ENCODE peak calls at places on chromosomes 16 and 17, in four cellular contexts. B is cardiac fibroblast; M is body of pancreas; Y is CD8-positive, alpha-beta memory T cell. F is an unnamed sample.

GRCh38 chr16:75789237-75789636 is 62.9 kb upstream of the CPHXL start:
- DNase-seq in M (no peak), Y (peak; percentile 21), B (peak; percentile 64), F (peak; percentile 64)

GRCh38 chr16:728131-728889 is 1.4 kb downstream of the HAGHL start:
- DNase-seq in M (peak; percentile 53), B (peak; percentile 82), Y (peak; percentile 64), F (peak; percentile 92)

GRCh38 chr16:4317471-4318170 is 1.8 kb downstream of the GLIS2 start:
- DNase-seq in Y (no peak), B (peak; percentile 74), M (peak; percentile 45), F (peak; percentile 7)

GRCh38 chr17:78844301-78845005 is 3.8 kb upstream of the USP36 start:
- DNase-seq in M (no peak), B (peak; percentile 29), Y (no peak), F (no peak)

GRCh38 chr17:77451271-77451893 is 310.6 kb downstream of the SEC14L1 start:
- DNase-seq in Y (peak; percentile 76), M (peak; percentile 75), B (peak; percentile 76), F (peak; percentile 48)

GRCh38 chr16:30010817-30011504 is at the start of gene DOC2A:
- DNase-seq in M (no peak), Y (no peak), B (no peak), F (peak; percentile 42)

GRCh38 chr17:70913086-70913485 is 743.8 kb downstream of the KCNJ2 start:
- DNase-seq in B (peak; percentile 77), Y (no peak), M (no peak), F (no peak)

GRCh38 chr16:49588729-49589384 is 215.3 kb downstream of the C16orf78 start:
- DNase-seq in Y (no peak), M (no peak), B (peak; percentile 64), F (no peak)

GRCh38 chr16:66979011-66979717 is 9.2 kb upstream of the CES4A start:
- DNase-seq in B (peak; percentile 68), Y (no peak), M (no peak), F (peak; percentile 37)

GRCh38 chr17:75102385-75102821 is 7.4 kb upstream of the ARMC7 start:
- DNase-seq in B (no peak), M (no peak), Y (no peak), F (peak; percentile 59)

GRCh38 chr16:56457927-56458470 is 6.6 kb downstream of the OGFOD1 start:
- DNase-seq in Y (no peak), B (no peak), M (no peak), F (no peak)

GRCh38 chr16:29007865-29008593 is 23.2 kb downstream of the LAT start:
- DNase-seq in M (no peak), B (peak; percentile 55), Y (peak; percentile 66), F (peak; percentile 65)

GRCh38 chr17:30545024-30545423 is 67.8 kb downstream of the GOSR1 start:
- DNase-seq in B (no peak), M (no peak), Y (no peak), F (peak; percentile 50)

GRCh38 chr17:40303009-40303657 is 5.8 kb upstream of the RARA start:
- DNase-seq in Y (peak; percentile 66), M (no peak), B (peak; percentile 84), F (peak; percentile 80)

GRCh38 chr17:46782250-46782953 is 36.1 kb downstream of the WNT3 start:
- DNase-seq in B (no peak), Y (no peak), M (peak; percentile 74), F (peak; percentile 36)

GRCh38 chr17:61389670-61390478 is 9.8 kb upstream of the TBX2 start:
- DNase-seq in M (no peak), Y (no peak), B (peak; percentile 66), F (peak; percentile 56)

GRCh38 chr16:84599528-84600202 is 18.2 kb downstream of the COTL1 start:
- DNase-seq in Y (peak; percentile 58), B (peak; percentile 91), M (peak; percentile 26), F (peak; percentile 98)

GRCh38 chr16:57791156-57791902 is 11.0 kb downstream of the KIFC3 start:
- DNase-seq in M (peak; percentile 43), B (no peak), Y (no peak), F (peak; percentile 37)

GRCh38 chr17:40648326-40648968 is 829 bp upstream of the SMARCE1 start:
- DNase-seq in B (peak; percentile 20), M (peak; percentile 45), Y (no peak), F (no peak)

GRCh38 chr16:87350681-87351319 is 32.8 kb downstream of the FBXO31 start:
- DNase-seq in M (no peak), B (peak; percentile 33), Y (no peak), F (no peak)

GRCh38 chr17:76146053-76146875 is 5.2 kb upstream of the FOXJ1 start:
- DNase-seq in Y (no peak), B (no peak), M (no peak), F (no peak)

GRCh38 chr17:77491921-77492445 is 351.2 kb downstream of the SEC14L1 start:
- DNase-seq in B (no peak), Y (no peak), M (peak; percentile 10), F (no peak)

GRCh38 chr17:18851206-18851605 is 6.7 kb upstream of the PRPSAP2 start:
- DNase-seq in B (no peak), M (no peak), Y (no peak), F (no peak)

GRCh38 chr17:38343608-38343980 is at the start of gene GPR179:
- DNase-seq in M (no peak), Y (no peak), B (no peak), F (no peak)

GRCh38 chr17:71460943-71461342 is 659.9 kb upstream of the SOX9 start:
- DNase-seq in B (peak; percentile 49), Y (no peak), M (peak; percentile 41), F (peak; percentile 11)

GRCh38 chr17:10871914-10872313 is 34.0 kb upstream of the PIRT start:
- DNase-seq in B (no peak), M (peak; percentile 51), Y (no peak), F (peak; percentile 14)

GRCh38 chr16:67470314-67470713 is 10.6 kb downstream of the ATP6V0D1 start:
- DNase-seq in Y (no peak), M (peak; percentile 96), B (peak; percentile 29), F (no peak)

GRCh38 chr17:70271672-70272071 is 102.3 kb downstream of the KCNJ2 start:
- DNase-seq in Y (no peak), B (no peak), M (no peak), F (no peak)

GRCh38 chr17:42675984-42676423 is 790 bp downstream of the PLEKHH3 start:
- DNase-seq in B (no peak), M (peak; percentile 76), Y (no peak), F (no peak)

GRCh38 chr16:87956169-87956770 is 5.0 kb downstream of the BANP start:
- DNase-seq in B (peak; percentile 59), Y (peak; percentile 86), M (no peak), F (peak; percentile 80)

GRCh38 chr16:64969221-64969620 is 152.6 kb downstream of the CDH11 start:
- DNase-seq in B (peak; percentile 39), M (no peak), Y (no peak), F (no peak)

GRCh38 chr17:16973760-16974540 is 2.0 kb upstream of the TNFRSF13B start:
- DNase-seq in B (no peak), M (no peak), Y (no peak), F (no peak)
- H3K4me3 ChIP-seq in B (no peak overlapping the region), M (no peak overlapping the region), Y (no peak overlapping the region), F (no peak overlapping the region)

DNA sequence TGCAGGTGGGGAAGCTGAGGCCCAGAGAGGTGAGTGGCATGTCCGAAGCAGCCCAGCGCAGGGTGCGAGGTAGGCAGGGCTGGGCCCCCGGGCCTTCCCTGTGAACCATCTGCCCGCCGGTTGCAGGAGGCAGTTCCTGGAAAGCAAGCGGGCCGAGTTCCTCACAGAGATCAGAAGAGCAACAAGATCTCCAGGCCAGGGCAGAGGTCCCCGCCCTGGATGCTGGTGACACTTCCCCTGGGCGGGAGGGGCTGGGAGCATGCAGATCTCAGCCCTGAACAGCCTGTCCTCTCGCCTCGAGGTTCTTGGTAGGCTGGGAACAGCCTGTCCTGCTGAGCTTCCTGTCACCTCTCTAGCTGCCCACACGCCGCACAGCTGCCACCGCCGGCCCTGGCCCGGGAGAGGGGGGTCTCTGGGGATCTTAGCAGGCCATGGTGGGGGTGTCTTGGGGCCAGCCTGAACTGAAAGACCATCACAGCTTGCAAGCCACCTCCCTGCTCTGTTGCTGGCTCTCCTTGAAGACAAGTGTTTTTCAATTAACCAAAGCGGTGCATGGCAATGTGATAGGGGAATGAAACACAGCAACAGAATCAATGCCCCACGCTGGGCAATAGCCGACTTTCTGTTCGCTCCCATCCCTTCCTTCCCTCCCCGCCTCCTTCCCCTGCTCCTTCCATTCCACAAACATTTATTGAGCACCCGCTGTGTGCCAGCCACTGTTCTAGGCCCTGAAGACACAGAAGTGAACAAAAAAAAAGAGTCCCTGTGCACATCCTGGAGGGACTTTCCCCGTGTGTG is 31.7 kb downstream of the SOCS1 start:
- DNase-seq in Y (peak; percentile 56), M (peak; percentile 56), B (no peak), F (peak; percentile 83)
- H3K4me3 ChIP-seq in Y (peak overlapping the region; percentile 52), M (no peak overlapping the region), B (no peak overlapping the region), F (no peak overlapping the region)

DNA sequence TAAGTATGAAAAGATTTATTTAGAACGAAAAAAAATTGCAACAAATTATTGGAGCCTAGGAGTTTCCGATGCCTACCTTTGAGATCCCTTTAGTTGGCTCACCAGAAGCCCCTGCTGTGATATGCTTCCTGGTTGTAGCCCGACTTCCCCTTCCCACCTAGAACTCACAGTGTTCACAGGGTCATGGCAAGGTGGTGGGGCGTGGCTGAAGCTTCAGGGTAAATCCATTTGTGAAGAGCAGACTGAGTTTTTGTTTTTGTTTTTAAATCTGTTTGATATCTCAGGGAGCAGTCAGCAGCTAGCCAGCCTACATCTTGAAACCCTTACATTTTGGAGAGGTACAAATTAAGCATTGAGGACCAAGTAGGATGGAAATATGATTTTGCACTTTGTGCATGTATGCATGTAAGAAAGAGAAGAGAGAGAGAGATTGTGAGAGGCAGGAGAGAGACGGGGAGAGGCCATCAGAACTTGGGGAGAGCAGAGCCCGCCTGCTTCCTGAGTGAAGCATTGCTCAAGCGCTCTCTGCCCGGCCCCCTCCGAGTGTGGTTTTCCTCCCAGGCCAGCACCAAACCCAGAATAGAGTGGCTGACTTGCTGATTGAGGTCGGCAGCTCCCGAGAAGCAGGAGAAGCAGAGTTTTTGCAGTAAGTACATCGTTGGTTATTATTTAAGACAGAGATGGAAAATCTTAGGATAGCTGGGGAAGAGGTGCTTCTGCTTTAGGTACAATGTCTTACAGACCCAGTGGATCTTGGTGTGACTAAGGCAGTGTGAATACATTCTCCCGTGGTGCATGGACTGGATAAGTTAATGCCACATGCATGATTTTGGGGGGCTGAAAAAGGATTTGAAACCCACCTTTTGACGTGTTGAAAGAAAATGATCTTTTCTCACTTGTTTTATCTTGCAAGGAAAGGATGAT is 64.2 kb downstream of the SPECC1 start:
- DNase-seq in M (peak; percentile 23), B (peak; percentile 71), Y (peak; percentile 5), F (peak; percentile 97)
- H3K4me3 ChIP-seq in M (no peak overlapping the region), B (peak overlapping the region; percentile 9), Y (peak overlapping the region; percentile 35), F (peak overlapping the region; percentile 91)

DNA sequence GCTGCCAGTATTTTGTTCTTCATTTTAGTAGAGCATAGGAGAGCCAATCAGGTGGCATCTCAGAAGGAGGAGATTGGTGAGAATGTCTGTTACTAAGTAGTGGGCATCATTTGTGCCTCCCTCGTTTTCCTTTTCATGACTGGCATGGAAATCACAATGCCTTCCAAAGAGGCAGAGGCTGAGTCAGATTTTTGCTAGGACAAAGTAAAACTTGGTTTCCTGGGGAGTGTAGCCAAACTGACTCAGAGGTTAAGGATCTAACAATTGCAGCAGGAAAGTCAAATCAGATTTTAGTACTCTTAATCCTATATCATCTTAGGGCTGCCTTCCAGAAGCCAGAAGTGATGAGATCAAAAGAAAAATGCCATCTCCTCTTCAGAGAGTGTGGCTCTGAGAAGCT is 138.7 kb downstream of the ANKFN1 start:
- DNase-seq in M (no peak), Y (no peak), B (peak; percentile 7), F (no peak)
- H3K4me3 ChIP-seq in M (no peak overlapping the region), Y (no peak overlapping the region), B (no peak overlapping the region), F (no peak overlapping the region)

GRCh38 chr17:57622327-57622885 is 122.7 kb downstream of the CCDC182 start:
- DNase-seq in B (no peak), Y (no peak), M (no peak), F (no peak)
- H3K4me3 ChIP-seq in B (no peak overlapping the region), Y (no peak overlapping the region), M (no peak overlapping the region), F (no peak overlapping the region)

GRCh38 chr17:73952498-73953205 is 250.8 kb upstream of the RPL38 start:
- DNase-seq in M (peak; percentile 46), Y (peak; percentile 16), B (no peak), F (peak; percentile 83)
- H3K4me3 ChIP-seq in M (no peak overlapping the region), Y (no peak overlapping the region), B (no peak overlapping the region), F (peak overlapping the region; percentile 11)